ENCODE peak calls at places on chromosomes 12 and 14, in four cellular contexts. W, U, V and B are unnamed samples.
A peak's percentile ranks its signal among the peaks of the same experiment; 100 is the strongest.

GRCh38 chr14:76763362-76764041 is 2.2 kb downstream of the VASH1 start:
- DNase-seq in W (no peak), V (no peak), U (no peak), B (no peak)

GRCh38 chr12:47349770-47350408 is 270.1 kb upstream of the AMIGO2 start:
- DNase-seq in V (no peak), W (no peak), U (no peak), B (no peak)

GRCh38 chr12:40224439-40225291 is at the start of gene LRRK2:
- DNase-seq in V (no peak), U (no peak), W (no peak), B (peak; percentile 55)

GRCh38 chr12:31896514-31897039 is 62.6 kb upstream of the RESF1 start:
- DNase-seq in W (no peak), U (peak; percentile 42), V (peak; percentile 99), B (no peak)

GRCh38 chr12:119659289-119659897 is 8.5 kb upstream of the PRKAB1 start:
- DNase-seq in W (peak; percentile 46), U (peak; percentile 58), V (no peak), B (peak; percentile 39)

GRCh38 chr12:89971880-89972279 is 263.2 kb upstream of the ATP2B1 start:
- DNase-seq in V (no peak), U (no peak), W (no peak), B (no peak)

GRCh38 chr14:61280092-61280525 is 1.0 kb downstream of the TMEM30B start:
- DNase-seq in U (no peak), W (no peak), V (no peak), B (no peak)

GRCh38 chr12:124828264-124829007 is 35.2 kb downstream of the SCARB1 start:
- DNase-seq in U (no peak), W (peak; percentile 87), V (no peak), B (no peak)

GRCh38 chr12:106953352-106954260 is 2.1 kb upstream of the TMEM263 start:
- DNase-seq in W (no peak), V (no peak), U (no peak), B (no peak)

GRCh38 chr12:120104924-120105323 is 11.6 kb downstream of the RAB35 start:
- DNase-seq in V (no peak), W (no peak), U (no peak), B (no peak)

GRCh38 chr12:95116341-95116740 is 42.9 kb upstream of the NR2C1 start:
- DNase-seq in V (no peak), U (no peak), W (no peak), B (no peak)

GRCh38 chr12:107459649-107460048 is 225.9 kb upstream of the PWP1 start:
- DNase-seq in V (no peak), U (no peak), W (no peak), B (no peak)

GRCh38 chr12:108313609-108314331 is 25.3 kb downstream of the CMKLR1 start:
- DNase-seq in V (no peak), W (peak; percentile 99), U (peak; percentile 16), B (no peak)

GRCh38 chr12:28708918-28709371 is 440.1 kb upstream of the FAR2 start:
- DNase-seq in V (no peak), U (no peak), W (no peak), B (no peak)

GRCh38 chr12:62834971-62835547 is 99.9 kb downstream of the PPM1H start:
- DNase-seq in W (no peak), U (no peak), V (peak; percentile 26), B (no peak)

GRCh38 chr12:7479784-7480183 is 23.8 kb downstream of the CD163 start:
- DNase-seq in V (no peak), U (no peak), W (no peak), B (no peak)

GRCh38 chr12:111768159-111768895 is 1.6 kb downstream of the ALDH2 start:
- DNase-seq in U (no peak), V (no peak), W (no peak), B (no peak)

GRCh38 chr14:75280831-75281690 is 2.4 kb downstream of the FOS start:
- DNase-seq in W (no peak), V (no peak), U (no peak), B (no peak)

GRCh38 chr12:123445388-123446344 is 9.2 kb upstream of the RILPL2 start:
- DNase-seq in W (no peak), U (no peak), V (no peak), B (no peak)
- TF ChIP-seq BHLHE40 in W (no peak), U (no peak), V (no peak), B (no peak)

DNA sequence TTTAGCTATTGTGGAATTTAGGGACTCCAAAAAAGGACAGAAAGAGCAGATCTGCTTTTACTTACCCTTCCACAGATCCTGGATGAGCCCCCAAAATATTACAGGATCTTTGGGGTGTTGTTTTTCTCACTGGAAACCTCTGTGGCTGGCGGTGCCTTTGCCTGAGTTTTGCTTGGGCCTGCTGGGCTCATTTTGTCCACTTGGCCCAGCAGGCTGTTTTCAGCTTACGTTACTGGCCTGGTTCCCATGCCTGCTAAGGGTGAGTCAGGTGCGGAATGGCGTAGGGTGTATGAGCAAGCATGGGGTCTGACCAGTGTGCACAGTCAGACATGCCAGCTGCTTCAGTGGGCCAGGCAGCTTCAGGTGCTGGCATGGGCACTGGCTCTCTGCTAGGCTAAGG is 45.8 kb downstream of the HSD17B6 start:
- DNase-seq in U (no peak), W (no peak), V (no peak), B (no peak)
- TF ChIP-seq TARDBP in U (no peak), W (no peak), V (no peak), B (no peak)

GRCh38 chr12:27279836-27280235 is 35.8 kb downstream of the STK38L start:
- DNase-seq in W (no peak), V (no peak), U (no peak), B (no peak)

GRCh38 chr12:27280412-27280811 is 36.3 kb downstream of the STK38L start:
- DNase-seq in W (no peak), U (no peak), V (no peak), B (no peak)

GRCh38 chr12:27276275-27276674 is 32.2 kb downstream of the STK38L start:
- DNase-seq in W (no peak), U (no peak), V (no peak), B (no peak)

GRCh38 chr12:27274706-27275105 is 30.6 kb downstream of the STK38L start:
- DNase-seq in V (no peak), W (no peak), U (no peak), B (no peak)

DNA sequence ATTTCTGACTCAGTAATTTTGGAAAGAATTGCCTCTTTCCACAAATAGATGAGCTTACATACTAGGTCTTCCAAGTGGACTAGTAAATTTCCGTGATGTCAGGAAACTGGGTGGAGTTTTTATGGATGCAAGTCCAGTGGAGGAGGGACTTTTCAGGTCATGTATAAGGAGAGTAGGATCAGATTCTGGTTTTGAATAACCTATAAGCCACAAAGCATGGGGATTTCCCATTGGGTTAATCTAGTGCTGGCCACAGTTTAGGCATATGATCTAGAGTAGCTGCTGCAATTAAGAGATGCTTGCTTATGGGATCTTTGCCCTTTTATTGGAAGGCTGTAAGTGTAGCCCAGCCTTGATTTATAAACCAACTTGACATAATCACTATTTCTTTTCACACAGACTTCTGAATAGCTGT is 33.8 kb downstream of the STK38L start:
- DNase-seq in U (no peak), V (peak; percentile 73), W (peak; percentile 60), B (peak; percentile 21)
- TF ChIP-seq BHLHE40 in U (no peak), V (no peak), W (no peak), B (no peak)

DNA sequence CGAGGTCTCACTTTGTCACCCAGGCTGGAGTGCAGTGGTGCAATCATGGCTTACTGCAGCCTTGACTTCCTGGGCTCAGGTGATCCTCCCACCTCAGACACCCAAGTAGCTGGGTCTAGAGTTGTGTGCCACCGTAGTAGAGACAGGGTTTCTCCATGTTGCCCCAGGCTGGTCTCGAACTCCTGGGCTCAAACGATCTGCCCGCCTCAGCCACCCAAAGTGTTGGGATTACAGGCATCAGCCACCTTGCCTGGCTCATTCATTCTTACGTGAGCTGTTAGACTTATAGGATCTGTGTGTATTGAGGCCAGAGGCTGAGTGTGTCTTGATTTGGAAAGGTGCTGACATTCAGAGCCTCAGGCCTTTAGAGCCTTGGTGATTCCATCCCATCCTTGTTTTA is 128.1 kb downstream of the SLC25A47 start:
- DNase-seq in W (no peak), U (no peak), V (no peak), B (no peak)
- TF ChIP-seq TARDBP in W (no peak), U (no peak), V (no peak), B (no peak)

GRCh38 chr12:57368349-57369095 is 62.3 kb downstream of the R3HDM2 start:
- DNase-seq in V (no peak), W (peak; percentile 90), U (no peak), B (peak; percentile 10)

GRCh38 chr12:57369202-57369601 is 61.6 kb downstream of the R3HDM2 start:
- DNase-seq in U (no peak), V (no peak), W (no peak), B (no peak)

GRCh38 chr12:57370084-57370483 is 60.8 kb downstream of the R3HDM2 start:
- DNase-seq in V (no peak), U (no peak), W (no peak), B (no peak)

GRCh38 chr12:57370696-57371095 is 60.1 kb downstream of the R3HDM2 start:
- DNase-seq in V (no peak), U (no peak), W (no peak), B (no peak)

GRCh38 chr12:57372233-57372632 is 58.6 kb downstream of the R3HDM2 start:
- DNase-seq in V (no peak), U (no peak), W (no peak), B (no peak)
- TF ChIP-seq BHLHE40 in V (no peak), U (no peak), W (no peak), B (no peak)

GRCh38 chr12:57085999-57086950 is 2.6 kb upstream of the NAB2 start:
- DNase-seq in V (no peak), W (peak; percentile 50), U (peak; percentile 62), B (peak; percentile 48)

GRCh38 chr12:57078519-57079404 is at the start of gene NEMP1:
- DNase-seq in V (peak; percentile 100), W (peak; percentile 100), U (peak; percentile 96), B (peak; percentile 96)

GRCh38 chr12:57079821-57080220 is 1.2 kb upstream of the NEMP1 start:
- DNase-seq in W (no peak), U (no peak), V (no peak), B (no peak)

GRCh38 chr12:57080855-57081254 is 2.3 kb upstream of the NEMP1 start:
- DNase-seq in V (no peak), U (no peak), W (no peak), B (no peak)
- TF ChIP-seq TARDBP in V (no peak), U (no peak), W (no peak), B (no peak)

DNA sequence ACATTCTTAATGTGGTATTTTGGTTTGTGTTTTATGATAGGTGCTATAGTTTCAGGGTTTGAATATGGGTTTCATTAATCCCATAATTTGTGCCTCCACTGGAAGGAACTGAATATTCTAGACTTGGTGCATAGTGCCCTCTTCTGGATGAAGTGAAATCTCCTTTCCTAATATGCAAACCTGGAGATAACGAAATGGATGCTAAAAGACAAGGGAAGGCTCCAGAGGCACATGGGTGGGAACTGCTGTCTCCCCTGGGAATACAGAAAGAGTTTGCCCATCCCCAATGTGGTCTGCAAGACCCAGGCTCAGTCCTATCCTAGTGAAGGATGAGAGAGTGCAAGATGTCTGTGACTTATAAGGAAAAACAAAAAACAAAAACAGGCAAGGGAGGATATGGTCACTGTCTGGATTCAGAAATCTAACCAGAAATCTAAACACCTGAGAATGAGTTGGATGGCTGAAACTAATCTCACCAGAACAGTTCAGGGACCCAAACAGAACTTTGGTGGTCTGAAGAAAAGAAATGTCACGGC is 142.3 kb upstream of the TMPO start:
- DNase-seq in U (peak; percentile 33), V (no peak), W (peak; percentile 30), B (peak; percentile 40)
- TF ChIP-seq BHLHE40 in U (no peak), V (no peak), W (no peak), B (no peak)